ENCODE peak calls at places on chromosomes 4 and X, in six cellular contexts. R, M, D, A, K and V are unnamed samples.

GRCh38 chr4:176125063-176125462 is 59.4 kb downstream of the WDR17 start:
- DNase-seq in R (no peak), K (no peak), D (no peak), M (no peak), A (no peak), V (no peak)

GRCh38 chr4:13546374-13546854 is 2.1 kb upstream of the NKX3-2 start:
- DNase-seq in K (no peak), A (peak), D (no peak), R (no peak), M (no peak), V (no peak)

GRCh38 chr4:89397464-89397863 is 89.9 kb upstream of the GPRIN3 start:
- DNase-seq in K (no peak), A (no peak), M (no peak), D (no peak), R (no peak), V (no peak)

GRCh38 chr4:158818595-158818994 is 49.8 kb downstream of the FNIP2 start:
- DNase-seq in M (no peak), R (no peak), A (no peak), D (no peak), K (no peak), V (no peak)

GRCh38 chr4:77453911-77454310 is 151.7 kb upstream of the CXCL13 start:
- DNase-seq in R (no peak), K (no peak), D (no peak), A (no peak), M (no peak), V (no peak)

GRCh38 chr4:186755550-186756519 is 32.2 kb upstream of the FAT1 start:
- DNase-seq in D (no peak), M (no peak), K (no peak), R (no peak), A (no peak), V (no peak)

GRCh38 chrX:25015486-25016360 is at the start of gene ARX:
- DNase-seq in M (peak), R (peak), A (peak), K (no peak), D (no peak), V (peak)

GRCh38 chr4:187893418-187893817 is 102.2 kb upstream of the ZFP42 start:
- DNase-seq in M (no peak), K (no peak), D (no peak), A (no peak), R (no peak), V (no peak)

GRCh38 chr4:83599183-83599582 is 63.3 kb downstream of the GPAT3 start:
- DNase-seq in R (peak), A (no peak), D (no peak), M (peak), K (no peak), V (no peak)

GRCh38 chrX:138485767-138486166 is 225.8 kb downstream of the FGF13 start:
- DNase-seq in A (no peak), R (no peak), K (no peak), M (no peak), D (no peak), V (no peak)

GRCh38 chrX:138481649-138482048 is 229.9 kb downstream of the FGF13 start:
- DNase-seq in K (no peak), A (no peak), D (no peak), R (no peak), M (no peak), V (no peak)

GRCh38 chrX:138487866-138488265 is 223.7 kb downstream of the FGF13 start:
- DNase-seq in K (no peak), A (no peak), D (no peak), M (no peak), R (no peak), V (no peak)

GRCh38 chrX:138484451-138484850 is 227.1 kb downstream of the FGF13 start:
- DNase-seq in K (no peak), M (no peak), A (no peak), R (no peak), D (no peak), V (no peak)

DNA sequence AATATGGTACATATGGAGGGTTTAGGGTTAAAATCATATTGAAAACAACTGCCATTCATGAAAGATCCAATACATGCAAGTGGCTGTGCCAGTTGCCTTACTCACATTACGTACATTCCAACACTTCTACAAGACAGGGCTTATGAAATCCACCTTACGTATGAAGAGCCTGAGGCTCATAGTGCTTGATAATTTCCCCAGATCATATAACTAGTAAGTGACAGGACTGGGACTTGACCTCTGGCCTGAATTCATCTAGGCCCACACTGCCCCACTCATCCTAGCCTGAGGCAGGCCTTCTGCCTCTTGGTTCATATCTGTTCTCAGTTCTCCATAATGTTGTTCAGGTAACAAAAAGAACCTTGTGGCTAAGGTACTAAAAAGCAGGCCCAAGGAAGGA is 226.3 kb downstream of the FGF13 start:
- DNase-seq in D (no peak), K (no peak), M (no peak), A (no peak), R (no peak), V (no peak)
- TF ChIP-seq REST in D (no peak), K (no peak), M (no peak), A (no peak), R (no peak), V (no peak)

GRCh38 chrX:48761674-48762471 is at the start of gene GLOD5:
- DNase-seq in D (no peak), M (peak), A (peak), K (no peak), R (peak), V (peak)
- TF ChIP-seq REST in D (no peak), M (no peak), A (no peak), K (no peak), R (no peak), V (no peak)

DNA sequence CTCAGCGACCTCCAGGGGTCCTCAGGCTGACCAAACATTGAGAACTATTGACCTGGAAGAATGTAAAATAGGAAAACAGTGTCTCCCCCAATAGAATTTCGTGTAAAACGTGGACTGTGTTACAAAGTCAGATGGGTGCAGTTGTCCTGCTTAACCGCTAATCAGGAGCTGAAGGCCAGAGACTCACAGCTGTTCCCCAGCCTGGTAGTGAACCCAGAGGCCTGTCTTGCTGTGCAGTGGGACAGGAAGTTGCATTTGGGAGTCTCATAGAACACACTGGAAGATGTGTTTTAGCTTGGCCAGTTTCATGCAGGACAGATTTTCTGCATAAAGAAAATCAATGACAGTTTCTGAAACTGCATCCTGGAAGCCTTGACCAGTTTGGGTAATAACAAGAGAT is 151.5 kb downstream of the PTTG2 start:
- DNase-seq in R (no peak), A (no peak), M (no peak), K (no peak), D (no peak), V (no peak)
- TF ChIP-seq REST in R (no peak), A (no peak), M (no peak), K (no peak), D (no peak), V (no peak)

GRCh38 chr4:23366207-23366906 is 523.5 kb downstream of the PPARGC1A start:
- DNase-seq in D (no peak), A (no peak), R (no peak), K (no peak), M (no peak), V (no peak)

GRCh38 chr4:23365086-23365485 is 524.8 kb downstream of the PPARGC1A start:
- DNase-seq in K (no peak), A (no peak), D (no peak), M (no peak), R (no peak), V (no peak)

GRCh38 chr4:23364167-23364566 is 525.7 kb downstream of the PPARGC1A start:
- DNase-seq in K (no peak), D (no peak), A (no peak), M (no peak), R (no peak), V (no peak)

GRCh38 chr4:23369331-23369730 is 520.5 kb downstream of the PPARGC1A start:
- DNase-seq in R (no peak), M (no peak), A (no peak), K (no peak), D (no peak), V (no peak)

DNA sequence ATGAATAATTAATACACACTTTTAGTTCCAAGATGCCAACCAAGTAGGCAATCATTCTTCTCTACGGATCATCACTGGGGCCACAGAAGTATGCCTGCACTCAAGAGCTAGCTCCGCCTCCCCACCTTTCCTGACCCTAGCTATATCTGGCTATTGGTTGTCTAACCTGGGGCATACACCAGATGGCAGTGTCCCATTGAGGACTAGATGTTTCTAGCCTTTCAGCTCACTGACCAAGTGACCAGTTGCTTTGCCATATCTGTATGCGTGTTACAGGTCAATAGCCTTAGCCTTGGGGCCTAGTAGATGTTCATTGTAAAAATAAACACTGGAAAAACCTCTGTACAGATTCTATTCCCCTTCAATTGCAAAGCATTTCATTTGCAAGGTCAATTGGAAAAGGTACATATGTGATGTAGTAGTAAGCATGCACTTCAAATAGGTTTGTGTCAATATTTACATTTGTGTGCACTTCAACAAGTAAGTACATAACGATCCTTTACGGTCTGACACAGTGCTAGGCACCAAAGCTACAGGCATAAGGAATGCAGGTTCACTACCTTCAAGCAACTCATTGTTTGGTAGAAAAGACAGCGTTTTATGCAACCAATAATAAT is 521.7 kb downstream of the PPARGC1A start:
- DNase-seq in D (no peak), A (peak), K (no peak), M (no peak), R (peak), V (no peak)
- TF ChIP-seq REST in D (no peak), A (no peak), K (no peak), M (no peak), R (no peak), V (no peak)

DNA sequence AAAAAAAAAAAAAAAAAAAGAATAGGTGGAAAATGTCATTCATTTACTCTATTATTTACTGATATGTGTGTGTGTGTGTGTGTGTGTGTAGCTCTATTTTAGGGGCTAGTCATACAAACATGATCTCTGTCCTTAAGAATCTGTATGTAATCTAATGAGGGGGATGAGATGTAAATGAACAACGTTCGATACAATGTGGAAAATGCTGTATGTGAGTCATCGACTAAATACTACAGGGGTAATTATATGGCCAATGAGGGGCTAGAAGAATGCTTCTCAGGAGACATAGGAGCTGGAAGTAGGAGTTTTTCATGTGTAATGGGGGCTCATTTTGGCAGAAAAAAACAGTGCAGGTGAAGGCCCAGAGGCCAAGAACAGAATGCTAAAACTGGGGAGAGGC is 41.9 kb downstream of the LEF1 start:
- DNase-seq in M (no peak), D (no peak), R (no peak), A (no peak), K (no peak), V (no peak)
- TF ChIP-seq REST in M (no peak), D (no peak), R (no peak), A (no peak), K (no peak), V (no peak)

GRCh38 chrX:103215037-103215767 is at the start of gene BEX4:
- DNase-seq in K (no peak), M (peak), A (peak), D (no peak), R (peak), V (peak)

GRCh38 chrX:103215768-103216085 is 819 bp downstream of the BEX4 start:
- DNase-seq in K (no peak), R (no peak), M (no peak), A (peak), D (no peak), V (no peak)

GRCh38 chrX:103211012-103211715 is 3.7 kb upstream of the BEX4 start:
- DNase-seq in D (peak), K (no peak), M (peak), R (no peak), A (peak), V (peak)

GRCh38 chrX:103212749-103213457 is 2.0 kb upstream of the BEX4 start:
- DNase-seq in K (no peak), M (no peak), R (no peak), D (no peak), A (no peak), V (no peak)

GRCh38 chrX:103210056-103210455 is 4.9 kb upstream of the BEX4 start:
- DNase-seq in A (no peak), D (no peak), K (no peak), M (no peak), R (no peak), V (no peak)
- TF ChIP-seq REST in A (no peak), D (no peak), K (no peak), M (no peak), R (no peak), V (no peak)